ENCODE peak calls at places on chromosomes 4 and X, in nine cellular contexts. One of them, this sample, is unnamed. For H3K4me1, the result is how much of the 10 kb centered on the place peaks cover.

GRCh38 chr4:153676984-153677383 is 7.1 kb upstream of the TLR2 start:
- DNase-seq in gastrocnemius medialis: no peak
- DNase-seq in A549: no peak
- DNase-seq in K562: no peak
- DNase-seq in Peyer's patch: no peak
- DNase-seq in uterus: no peak
- DNase-seq in upper lobe of left lung: no peak
- DNase-seq in transverse colon: no peak
- DNase-seq in IMR-90: peak
- DNase-seq in this sample: no peak

GRCh38 chr4:105102026-105102425 is 44.6 kb upstream of the TET2 start:
- DNase-seq in gastrocnemius medialis: no peak
- DNase-seq in A549: no peak
- DNase-seq in K562: no peak
- DNase-seq in Peyer's patch: no peak
- DNase-seq in uterus: no peak
- DNase-seq in upper lobe of left lung: no peak
- DNase-seq in transverse colon: no peak
- DNase-seq in IMR-90: no peak
- DNase-seq in this sample: no peak

GRCh38 chrX:45771560-45772340 is 571.1 kb upstream of the DIPK2B start:
- DNase-seq in gastrocnemius medialis: no peak
- DNase-seq in A549: no peak
- DNase-seq in K562: no peak
- DNase-seq in Peyer's patch: peak
- DNase-seq in uterus: no peak
- DNase-seq in upper lobe of left lung: peak
- DNase-seq in transverse colon: peak
- DNase-seq in IMR-90: peak
- DNase-seq in this sample: peak

GRCh38 chrX:102345916-102346315 is 93.9 kb downstream of the NXF2B start:
- DNase-seq in gastrocnemius medialis: no peak
- DNase-seq in A549: peak
- DNase-seq in K562: peak
- DNase-seq in Peyer's patch: peak
- DNase-seq in uterus: peak
- DNase-seq in upper lobe of left lung: peak
- DNase-seq in transverse colon: peak
- DNase-seq in IMR-90: peak
- DNase-seq in this sample: peak

GRCh38 chrX:130654409-130654970 is 248.5 kb downstream of the ENOX2 start:
- DNase-seq in gastrocnemius medialis: no peak
- DNase-seq in A549: no peak
- DNase-seq in K562: no peak
- DNase-seq in Peyer's patch: no peak
- DNase-seq in uterus: no peak
- DNase-seq in upper lobe of left lung: no peak
- DNase-seq in transverse colon: no peak
- DNase-seq in IMR-90: peak
- DNase-seq in this sample: no peak

GRCh38 chr4:152901205-152901604 is 34.9 kb upstream of the FHDC1 start:
- DNase-seq in gastrocnemius medialis: no peak
- DNase-seq in A549: no peak
- DNase-seq in K562: no peak
- DNase-seq in Peyer's patch: no peak
- DNase-seq in uterus: no peak
- DNase-seq in upper lobe of left lung: no peak
- DNase-seq in transverse colon: no peak
- DNase-seq in IMR-90: no peak
- DNase-seq in this sample: no peak

GRCh38 chr4:127549521-127549920 is 83.2 kb upstream of the INTU start:
- DNase-seq in gastrocnemius medialis: no peak
- DNase-seq in A549: no peak
- DNase-seq in K562: no peak
- DNase-seq in Peyer's patch: no peak
- DNase-seq in uterus: no peak
- DNase-seq in upper lobe of left lung: no peak
- DNase-seq in transverse colon: no peak
- DNase-seq in IMR-90: no peak
- DNase-seq in this sample: no peak

GRCh38 chrX:11427082-11428033 is 134.1 kb downstream of the AMELX start:
- DNase-seq in gastrocnemius medialis: peak
- DNase-seq in A549: no peak
- DNase-seq in K562: peak
- DNase-seq in Peyer's patch: peak
- DNase-seq in uterus: peak
- DNase-seq in upper lobe of left lung: no peak
- DNase-seq in transverse colon: peak
- DNase-seq in IMR-90: no peak
- DNase-seq in this sample: peak

GRCh38 chrX:39805022-39805421 is 292.7 kb downstream of the BCOR start:
- DNase-seq in gastrocnemius medialis: no peak
- DNase-seq in A549: no peak
- DNase-seq in K562: no peak
- DNase-seq in Peyer's patch: no peak
- DNase-seq in uterus: no peak
- DNase-seq in upper lobe of left lung: no peak
- DNase-seq in transverse colon: no peak
- DNase-seq in IMR-90: no peak
- DNase-seq in this sample: no peak

GRCh38 chr4:185592845-185593488 is 57.7 kb upstream of the PDLIM3 start:
- DNase-seq in gastrocnemius medialis: no peak
- DNase-seq in A549: no peak
- DNase-seq in K562: no peak
- DNase-seq in Peyer's patch: no peak
- DNase-seq in uterus: no peak
- DNase-seq in upper lobe of left lung: no peak
- DNase-seq in transverse colon: no peak
- DNase-seq in IMR-90: no peak
- DNase-seq in this sample: no peak

GRCh38 chr4:115260195-115260594 is 146.8 kb upstream of the NDST4 start:
- DNase-seq in gastrocnemius medialis: no peak
- DNase-seq in A549: no peak
- DNase-seq in K562: no peak
- DNase-seq in Peyer's patch: no peak
- DNase-seq in uterus: no peak
- DNase-seq in upper lobe of left lung: no peak
- DNase-seq in transverse colon: no peak
- DNase-seq in IMR-90: no peak
- DNase-seq in this sample: no peak

GRCh38 chr4:26787461-26788340 is 72.9 kb upstream of the STIM2 start:
- DNase-seq in gastrocnemius medialis: no peak
- DNase-seq in A549: peak
- DNase-seq in K562: peak
- DNase-seq in Peyer's patch: no peak
- DNase-seq in uterus: peak
- DNase-seq in upper lobe of left lung: no peak
- DNase-seq in transverse colon: peak
- DNase-seq in IMR-90: peak
- DNase-seq in this sample: peak

GRCh38 chr4:100981447-100982204 is 365.7 kb downstream of the PPP3CA start:
- DNase-seq in gastrocnemius medialis: no peak
- DNase-seq in A549: no peak
- DNase-seq in K562: no peak
- DNase-seq in Peyer's patch: no peak
- DNase-seq in uterus: no peak
- DNase-seq in upper lobe of left lung: peak
- DNase-seq in transverse colon: no peak
- DNase-seq in IMR-90: peak
- DNase-seq in this sample: no peak

GRCh38 chr4:34615315-34615714 is 1629.0 kb downstream of the ARAP2 start:
- DNase-seq in gastrocnemius medialis: no peak
- DNase-seq in A549: no peak
- DNase-seq in K562: no peak
- DNase-seq in Peyer's patch: no peak
- DNase-seq in uterus: no peak
- DNase-seq in upper lobe of left lung: no peak
- DNase-seq in transverse colon: no peak
- DNase-seq in IMR-90: no peak
- DNase-seq in this sample: no peak

GRCh38 chr4:140673729-140674128 is 82.5 kb downstream of the TBC1D9 start:
- DNase-seq in gastrocnemius medialis: no peak
- DNase-seq in A549: no peak
- DNase-seq in K562: no peak
- DNase-seq in Peyer's patch: no peak
- DNase-seq in uterus: no peak
- DNase-seq in upper lobe of left lung: no peak
- DNase-seq in transverse colon: no peak
- DNase-seq in IMR-90: peak
- DNase-seq in this sample: no peak

GRCh38 chr4:41155194-41155830 is 59.0 kb downstream of the APBB2 start:
- DNase-seq in gastrocnemius medialis: no peak
- DNase-seq in A549: no peak
- DNase-seq in K562: no peak
- DNase-seq in Peyer's patch: no peak
- DNase-seq in uterus: no peak
- DNase-seq in upper lobe of left lung: no peak
- DNase-seq in transverse colon: no peak
- DNase-seq in IMR-90: peak
- DNase-seq in this sample: no peak

GRCh38 chr4:140726776-140727500 is 29.2 kb downstream of the TBC1D9 start:
- DNase-seq in gastrocnemius medialis: no peak
- DNase-seq in A549: peak
- DNase-seq in K562: no peak
- DNase-seq in Peyer's patch: no peak
- DNase-seq in uterus: no peak
- DNase-seq in upper lobe of left lung: no peak
- DNase-seq in transverse colon: no peak
- DNase-seq in IMR-90: peak
- DNase-seq in this sample: no peak

GRCh38 chr4:95548738-95549245 is at the start of gene UNC5C:
- DNase-seq in gastrocnemius medialis: no peak
- DNase-seq in A549: no peak
- DNase-seq in K562: no peak
- DNase-seq in Peyer's patch: no peak
- DNase-seq in uterus: peak
- DNase-seq in upper lobe of left lung: peak
- DNase-seq in transverse colon: peak
- DNase-seq in IMR-90: no peak
- DNase-seq in this sample: peak

GRCh38 chr4:184313710-184314659 is 96.3 kb upstream of the ENPP6 start:
- DNase-seq in gastrocnemius medialis: no peak
- DNase-seq in A549: no peak
- DNase-seq in K562: no peak
- DNase-seq in Peyer's patch: peak
- DNase-seq in uterus: no peak
- DNase-seq in upper lobe of left lung: peak
- DNase-seq in transverse colon: peak
- DNase-seq in IMR-90: no peak
- DNase-seq in this sample: no peak

GRCh38 chr4:137039369-137039768 is 492.9 kb downstream of the PCDH18 start:
- DNase-seq in gastrocnemius medialis: no peak
- DNase-seq in A549: no peak
- DNase-seq in K562: no peak
- DNase-seq in Peyer's patch: no peak
- DNase-seq in uterus: no peak
- DNase-seq in upper lobe of left lung: no peak
- DNase-seq in transverse colon: no peak
- DNase-seq in IMR-90: no peak
- DNase-seq in this sample: no peak

GRCh38 chr4:62917649-62918048 is 1491.6 kb downstream of the TECRL start:
- DNase-seq in gastrocnemius medialis: no peak
- DNase-seq in A549: no peak
- DNase-seq in K562: no peak
- DNase-seq in Peyer's patch: no peak
- DNase-seq in uterus: no peak
- DNase-seq in upper lobe of left lung: no peak
- DNase-seq in transverse colon: no peak
- DNase-seq in IMR-90: no peak
- DNase-seq in this sample: no peak

GRCh38 chrX:78708171-78708570 is 39.3 kb upstream of the LPAR4 start:
- DNase-seq in gastrocnemius medialis: no peak
- DNase-seq in A549: peak
- DNase-seq in K562: no peak
- DNase-seq in Peyer's patch: no peak
- DNase-seq in uterus: no peak
- DNase-seq in upper lobe of left lung: no peak
- DNase-seq in transverse colon: peak
- DNase-seq in IMR-90: peak
- DNase-seq in this sample: no peak
- TF ChIP-seq CTCF in gastrocnemius medialis: no peak
- TF ChIP-seq CTCF in A549: peak
- TF ChIP-seq CTCF in K562: no peak
- TF ChIP-seq CTCF in Peyer's patch: no peak
- TF ChIP-seq CTCF in uterus: no peak
- TF ChIP-seq CTCF in upper lobe of left lung: peak
- TF ChIP-seq CTCF in transverse colon: no peak
- TF ChIP-seq CTCF in IMR-90: peak
- TF ChIP-seq CTCF in this sample: peak

GRCh38 chr4:3311095-3311372 is 18.2 kb downstream of the RGS12 start:
- DNase-seq in gastrocnemius medialis: no peak
- DNase-seq in A549: no peak
- DNase-seq in K562: no peak
- DNase-seq in Peyer's patch: no peak
- DNase-seq in uterus: no peak
- DNase-seq in upper lobe of left lung: no peak
- DNase-seq in transverse colon: no peak
- DNase-seq in IMR-90: no peak
- DNase-seq in this sample: peak
- H3K4me1 ChIP-seq in gastrocnemius medialis: under half
- H3K4me1 ChIP-seq in A549: under half
- H3K4me1 ChIP-seq in K562: under half
- H3K4me1 ChIP-seq in Peyer's patch: under half
- H3K4me1 ChIP-seq in uterus: under half
- H3K4me1 ChIP-seq in upper lobe of left lung: under half
- H3K4me1 ChIP-seq in transverse colon: under half
- H3K4me1 ChIP-seq in IMR-90: under half
- H3K4me1 ChIP-seq in this sample: under half

GRCh38 chrX:43655961-43656494 is at the start of gene MAOA:
- DNase-seq in gastrocnemius medialis: peak
- DNase-seq in A549: peak
- DNase-seq in K562: no peak
- DNase-seq in Peyer's patch: peak
- DNase-seq in uterus: peak
- DNase-seq in upper lobe of left lung: peak
- DNase-seq in transverse colon: peak
- DNase-seq in IMR-90: no peak
- DNase-seq in this sample: peak
- TF ChIP-seq POLR2A in gastrocnemius medialis: peak
- TF ChIP-seq POLR2A in A549: no peak
- TF ChIP-seq POLR2A in K562: no peak
- TF ChIP-seq POLR2A in Peyer's patch: peak
- TF ChIP-seq POLR2A in uterus: peak
- TF ChIP-seq POLR2A in upper lobe of left lung: peak
- TF ChIP-seq POLR2A in transverse colon: peak
- TF ChIP-seq POLR2A in IMR-90: no peak
- TF ChIP-seq POLR2A in this sample: no peak

DNA sequence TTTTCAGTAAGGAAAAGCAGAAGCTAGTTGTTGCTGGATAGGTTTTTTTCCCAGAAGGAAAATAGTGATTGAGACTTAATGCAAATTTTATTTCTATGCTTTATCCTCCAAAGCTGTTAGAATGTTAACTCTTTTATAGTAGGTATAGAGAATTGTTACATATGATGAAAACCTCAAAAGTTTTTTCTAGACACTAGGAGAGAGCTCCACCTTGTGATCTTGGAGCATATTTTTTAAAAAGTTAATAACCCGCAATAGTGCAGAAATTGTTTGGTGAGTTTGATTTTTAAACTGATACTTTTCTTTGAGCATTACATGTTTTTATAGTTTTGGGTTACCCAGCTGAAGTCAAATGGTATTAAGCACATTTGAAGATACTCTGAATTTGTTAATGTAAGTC is 56.5 kb downstream of the STAG2 start:
- DNase-seq in gastrocnemius medialis: no peak
- DNase-seq in A549: no peak
- DNase-seq in K562: no peak
- DNase-seq in Peyer's patch: no peak
- DNase-seq in uterus: no peak
- DNase-seq in upper lobe of left lung: no peak
- DNase-seq in transverse colon: no peak
- DNase-seq in IMR-90: peak
- DNase-seq in this sample: no peak
- TF ChIP-seq CTCF in gastrocnemius medialis: no peak
- TF ChIP-seq CTCF in A549: peak
- TF ChIP-seq CTCF in K562: peak
- TF ChIP-seq CTCF in Peyer's patch: peak
- TF ChIP-seq CTCF in uterus: no peak
- TF ChIP-seq CTCF in upper lobe of left lung: no peak
- TF ChIP-seq CTCF in transverse colon: no peak
- TF ChIP-seq CTCF in IMR-90: peak
- TF ChIP-seq CTCF in this sample: no peak